ENCODE peak calls at places on chromosomes 16 and 17, in seven cellular contexts. N, J, A, C, M, S and T are unnamed samples. For H3K4me1, the result is how much of the 10 kb centered on the place peaks cover.

GRCh38 chr16:86251682-86252081 is 258.6 kb upstream of the FOXF1 start:
- DNase-seq in A (no peak), N (no peak), S (no peak), M (no peak), J (no peak), C (no peak), T (no peak)

GRCh38 chr17:29048440-29049360 is 5.8 kb downstream of the PIPOX start:
- DNase-seq in M (no peak), A (no peak), J (peak), N (no peak), S (no peak), C (no peak), T (no peak)

GRCh38 chr16:72797606-72798005 is 250.3 kb downstream of the ZFHX3 start:
- DNase-seq in A (no peak), M (no peak), J (no peak), N (no peak), S (no peak), C (no peak), T (no peak)

GRCh38 chr16:81723098-81723723 is 55.9 kb upstream of the PLCG2 start:
- DNase-seq in A (no peak), N (no peak), M (peak), S (peak), J (peak), C (peak), T (peak)

GRCh38 chr17:28738680-28739384 is 5.0 kb upstream of the TRAF4 start:
- DNase-seq in N (peak), S (no peak), A (peak), M (no peak), C (no peak), J (no peak), T (no peak)

GRCh38 chr17:74332017-74332650 is 6.1 kb downstream of the KIF19 start:
- DNase-seq in N (no peak), M (no peak), J (no peak), S (no peak), C (no peak), A (no peak), T (no peak)

GRCh38 chr17:5819396-5819795 is 235.1 kb upstream of the NLRP1 start:
- DNase-seq in J (no peak), N (no peak), C (no peak), A (no peak), M (no peak), S (no peak), T (no peak)

GRCh38 chr17:57357830-57358426 is 101.6 kb downstream of the MSI2 start:
- DNase-seq in S (no peak), A (no peak), J (no peak), C (no peak), N (no peak), M (no peak), T (peak)

GRCh38 chr16:50602126-50602525 is 53.9 kb downstream of the NKD1 start:
- DNase-seq in N (no peak), M (no peak), S (no peak), A (peak), J (no peak), C (no peak), T (no peak)

GRCh38 chr17:66365204-66365524 is 62.8 kb downstream of the PRKCA start:
- DNase-seq in C (no peak), M (peak), A (no peak), N (no peak), S (peak), J (no peak), T (no peak)

GRCh38 chr17:21061971-21062526 is 19.2 kb upstream of the USP22 start:
- DNase-seq in N (no peak), C (no peak), S (no peak), J (no peak), A (no peak), M (no peak), T (no peak)

GRCh38 chr17:76139801-76140660 is 1.0 kb downstream of the FOXJ1 start:
- DNase-seq in S (no peak), N (no peak), C (peak), M (no peak), A (no peak), J (peak), T (no peak)

GRCh38 chr16:67673712-67674580 is 7.3 kb downstream of the C16orf86 start:
- DNase-seq in M (peak), S (peak), A (peak), N (peak), J (no peak), C (peak), T (no peak)

GRCh38 chr17:31007695-31008373 is 37.0 kb downstream of the RNF135 start:
- DNase-seq in C (no peak), A (no peak), M (no peak), J (no peak), N (no peak), S (no peak), T (no peak)

GRCh38 chr17:15957206-15957605 is 12.3 kb downstream of the ADORA2B start:
- DNase-seq in M (no peak), J (no peak), N (no peak), C (no peak), S (no peak), A (no peak), T (peak)

GRCh38 chr16:89552329-89552728 is 8.2 kb upstream of the RPL13 start:
- DNase-seq in S (no peak), A (no peak), C (no peak), M (no peak), N (no peak), J (no peak), T (no peak)

GRCh38 chr16:1192384-1193073 is 32.5 kb downstream of the TPSG1 start:
- DNase-seq in J (no peak), A (no peak), N (no peak), S (no peak), C (no peak), M (no peak), T (no peak)

GRCh38 chr16:84109598-84110325 is 7.0 kb downstream of the MBTPS1 start:
- DNase-seq in M (no peak), S (no peak), A (no peak), N (no peak), J (no peak), C (no peak), T (peak)

GRCh38 chr17:9825751-9826150 is at the start of gene GLP2R:
- DNase-seq in N (no peak), M (no peak), J (no peak), C (no peak), S (no peak), A (no peak), T (no peak)

GRCh38 chr17:39239640-39240314 is 14.0 kb upstream of the STAC2 start:
- DNase-seq in J (peak), C (peak), M (peak), A (peak), S (peak), N (peak), T (peak)

GRCh38 chr17:82318169-82318498 is 726 bp upstream of the CD7 start:
- DNase-seq in M (no peak), J (no peak), S (no peak), N (no peak), C (no peak), A (no peak), T (no peak)

GRCh38 chr17:63954402-63955063 is 18.2 kb downstream of the SCN4A start:
- DNase-seq in N (no peak), M (no peak), C (no peak), A (no peak), S (peak), J (no peak), T (no peak)

GRCh38 chr16:54048994-54049929 is 237.3 kb downstream of the IRX3 start:
- DNase-seq in A (no peak), S (no peak), C (no peak), M (no peak), N (no peak), J (peak), T (no peak)

GRCh38 chr17:55601874-55602364 is 90.7 kb upstream of the SMIM36 start:
- DNase-seq in M (peak), A (no peak), S (peak), C (no peak), N (no peak), J (peak), T (peak)

GRCh38 chr16:68954871-68955635 is 111.7 kb downstream of the TANGO6 start:
- DNase-seq in A (no peak), S (no peak), C (no peak), J (no peak), M (no peak), N (no peak), T (no peak)

GRCh38 chr17:63029520-63029919 is 63.5 kb downstream of the TANC2 start:
- DNase-seq in A (no peak), S (no peak), N (no peak), J (no peak), C (no peak), M (peak), T (peak)

GRCh38 chr16:52068447-52069074 is 478.4 kb downstream of the TOX3 start:
- DNase-seq in A (no peak), S (peak), J (peak), N (no peak), M (no peak), C (peak), T (peak)

GRCh38 chr16:86874141-86874540 is 295.8 kb downstream of the FOXL1 start:
- DNase-seq in S (peak), C (no peak), A (no peak), N (no peak), J (peak), M (peak), T (peak)

GRCh38 chr16:22322021-22322471 is 24.8 kb downstream of the POLR3E start:
- DNase-seq in N (no peak), M (no peak), C (no peak), J (no peak), A (no peak), S (no peak), T (no peak)

GRCh38 chr17:73228748-73229236 is 32.9 kb downstream of the CPSF4L start:
- DNase-seq in A (peak), C (peak), M (peak), S (peak), N (peak), J (peak), T (peak)

GRCh38 chr17:36937001-36937960 is at the start of gene LHX1:
- DNase-seq in J (peak), N (no peak), A (no peak), S (no peak), M (no peak), C (no peak), T (no peak)
- H3K4me1 ChIP-seq in J (half or more), N (half or more), A (half or more), S (under half), M (under half), C (under half), T (half or more)

DNA sequence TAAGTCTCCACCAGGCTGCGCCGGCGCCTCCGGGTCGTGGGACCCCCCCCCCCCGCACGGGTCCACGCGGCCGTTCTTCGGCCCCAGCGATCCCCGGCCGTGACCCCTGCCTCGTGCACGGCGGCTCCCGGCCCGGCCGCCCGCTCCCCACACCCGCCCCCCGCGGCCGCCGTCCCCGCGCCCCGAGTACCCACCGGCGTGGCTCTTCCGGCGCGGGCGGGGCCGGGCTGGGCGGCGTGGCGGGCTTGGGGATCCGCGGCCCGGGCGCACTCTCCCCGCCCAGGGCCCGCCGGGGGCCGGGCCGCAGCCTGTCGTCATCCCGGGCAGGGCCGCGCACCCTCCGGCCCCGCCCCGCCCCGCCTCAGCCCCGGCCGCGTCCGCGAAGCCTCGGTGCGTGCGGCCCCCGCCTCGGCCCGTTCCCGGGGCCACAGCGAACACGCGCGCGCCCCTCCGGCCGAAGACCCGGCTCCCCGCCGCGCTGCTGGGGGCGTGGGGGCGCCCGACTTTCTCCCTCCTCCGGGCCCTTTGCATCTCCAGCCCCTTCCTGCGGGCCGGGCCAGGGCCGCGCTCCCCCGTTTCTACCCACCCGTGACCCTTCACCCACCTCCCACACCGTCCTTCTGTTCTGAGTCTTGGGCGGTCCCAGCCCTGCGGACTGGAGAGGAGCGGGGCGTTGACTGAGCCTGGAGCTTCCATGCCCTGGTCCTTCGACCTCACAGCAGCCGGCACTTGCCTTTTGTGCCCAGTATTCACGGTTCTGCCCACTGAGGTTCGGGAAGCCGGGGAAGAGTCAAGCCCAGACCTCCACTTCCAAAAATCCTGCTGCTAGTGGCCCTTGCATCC is 859 bp downstream of the MYO1C start:
- DNase-seq in A (peak), J (peak), M (no peak), S (peak), N (peak), C (peak), T (no peak)
- H3K4me1 ChIP-seq in A (under half), J (under half), M (under half), S (under half), N (half or more), C (under half), T (under half)

DNA sequence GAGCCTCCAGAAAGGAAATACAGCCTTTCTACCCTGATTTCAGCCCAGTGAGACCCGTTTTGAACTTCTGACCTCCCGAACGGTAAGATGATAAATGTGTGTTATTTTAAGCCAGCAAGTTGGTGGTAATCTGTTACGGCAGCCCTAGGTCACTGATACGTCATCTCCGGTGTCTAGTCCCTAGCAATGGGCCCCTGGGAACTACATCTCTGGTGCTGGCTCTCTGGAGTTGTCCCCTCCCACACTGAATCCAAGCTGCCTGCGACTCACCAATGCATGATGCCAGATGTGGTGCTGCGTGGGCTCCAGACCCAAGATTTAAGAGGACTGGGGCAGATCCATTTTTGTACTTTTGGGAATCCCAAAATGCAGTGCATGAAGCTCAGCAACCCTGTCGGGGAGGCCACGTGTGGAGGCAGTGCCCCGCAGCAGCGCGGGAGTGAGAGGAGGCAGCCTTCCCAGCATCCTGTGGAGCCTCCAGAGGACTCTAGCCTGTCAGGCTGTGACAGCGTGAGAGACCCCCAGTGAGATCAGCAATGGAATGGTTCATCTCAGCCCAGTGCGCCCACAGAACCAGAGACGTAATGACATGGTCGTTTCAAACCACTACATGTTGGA is 43.6 kb upstream of the USP7 start:
- DNase-seq in S (no peak), J (no peak), C (no peak), N (no peak), M (no peak), A (no peak), T (no peak)
- H3K4me1 ChIP-seq in S (under half), J (under half), C (under half), N (under half), M (under half), A (under half), T (under half)

GRCh38 chr16:56355221-56355620 is 70.1 kb downstream of the AMFR start:
- DNase-seq in N (peak), S (no peak), C (no peak), A (no peak), M (no peak), J (peak), T (no peak)
- H3K4me1 ChIP-seq in N (under half), S (under half), C (under half), A (under half), M (under half), J (under half), T (under half)

GRCh38 chr17:78258323-78259229 is 27.1 kb downstream of the TMEM235 start:
- DNase-seq in N (no peak), A (peak), S (no peak), M (peak), J (peak), C (no peak), T (no peak)

GRCh38 chr17:78257810-78258322 is 26.4 kb downstream of the TMEM235 start:
- DNase-seq in M (peak), C (no peak), J (no peak), S (no peak), A (no peak), N (no peak), T (no peak)

GRCh38 chr17:78255953-78256704 is 24.7 kb downstream of the TMEM235 start:
- DNase-seq in C (no peak), S (no peak), A (no peak), M (no peak), N (no peak), J (no peak), T (no peak)

GRCh38 chr17:78255029-78255656 is 23.7 kb downstream of the TMEM235 start:
- DNase-seq in J (no peak), N (no peak), A (no peak), M (no peak), S (no peak), C (no peak), T (no peak)

GRCh38 chr17:78256705-78257559 is 25.5 kb downstream of the TMEM235 start:
- DNase-seq in C (no peak), J (no peak), A (no peak), M (peak), S (no peak), N (no peak), T (no peak)
- H3K4me1 ChIP-seq in C (under half), J (under half), A (under half), M (under half), S (under half), N (under half), T (under half)